ENCODE peak calls at places on chromosomes 7 and 10, in four cellular contexts. M, L, R and W are unnamed samples.

GRCh38 chr7:92612501-92612900 is 22.3 kb upstream of the FAM133B start:
- DNase-seq in M (no peak), L (no peak), R (no peak), W (no peak)

GRCh38 chr10:110336111-110336721 is 31.5 kb upstream of the SMNDC1 start:
- DNase-seq in M (no peak), L (no peak), R (no peak), W (peak; percentile 55)

GRCh38 chr10:5442056-5442989 is 30.0 kb downstream of the NET1 start:
- DNase-seq in M (no peak), L (peak; percentile 34), R (no peak), W (peak; percentile 31)

GRCh38 chr7:12670759-12671545 is 16.5 kb upstream of the ARL4A start:
- DNase-seq in M (no peak), L (no peak), R (no peak), W (no peak)

GRCh38 chr7:115410427-115410805 is 488.5 kb downstream of the MDFIC start:
- DNase-seq in M (no peak), L (no peak), R (no peak), W (no peak)

GRCh38 chr10:45034301-45034700 is 33.6 kb downstream of the ZNF22 start:
- DNase-seq in M (no peak), L (no peak), R (no peak), W (no peak)

GRCh38 chr7:134024729-134025128 is 102.4 kb upstream of the LRGUK start:
- DNase-seq in M (no peak), L (no peak), R (no peak), W (peak; percentile 18)

GRCh38 chr10:24344279-24344678 is 135.3 kb downstream of the KIAA1217 start:
- DNase-seq in M (no peak), L (no peak), R (no peak), W (no peak)

GRCh38 chr10:115936926-115937755 is 335.9 kb downstream of the GFRA1 start:
- DNase-seq in M (no peak), L (no peak), R (no peak), W (no peak)

GRCh38 chr7:30655096-30655970 is 26.9 kb downstream of the CRHR2 start:
- DNase-seq in M (no peak), L (no peak), R (no peak), W (no peak)

GRCh38 chr10:71728218-71728737 is 8.7 kb upstream of the C10orf105 start:
- DNase-seq in M (no peak), L (peak; percentile 60), R (no peak), W (peak; percentile 23)

GRCh38 chr7:101436857-101437576 is 74.3 kb downstream of the COL26A1 start:
- DNase-seq in M (no peak), L (no peak), R (no peak), W (no peak)

GRCh38 chr10:8036521-8037198 is 17.8 kb upstream of the GATA3 start:
- DNase-seq in M (no peak), L (no peak), R (no peak), W (no peak)

GRCh38 chr10:128563904-128564303 is 437.7 kb upstream of the MKI67 start:
- DNase-seq in M (no peak), L (no peak), R (no peak), W (no peak)

GRCh38 chr7:56092789-56093531 is at the start of gene PHKG1:
- DNase-seq in M (peak; percentile 65), L (no peak), R (no peak), W (peak; percentile 71)

GRCh38 chr10:101839421-101840063 is 4.1 kb downstream of the KCNIP2 start:
- DNase-seq in M (peak; percentile 76), L (peak; percentile 85), R (no peak), W (peak; percentile 75)

GRCh38 chr7:28126047-28127041 is 54.3 kb downstream of the JAZF1 start:
- DNase-seq in M (no peak), L (no peak), R (no peak), W (no peak)